ENCODE peak calls at places on chromosome 5, in five cellular contexts. O is AG08395; M is substantia nigra; D is stimulated activated CD4-positive, alpha-beta T cell treated with anti-CD3 and anti-CD28 coated beads, Interleukin-1b, Interleukin-23, amount 100 ng/mL, for 48 hours; E is left kidney. I is an unnamed sample.

GRCh38 chr5:107126341-107126740 is 544.4 kb downstream of the EFNA5 start:
- DNase-seq in E (no peak), O (no peak), M (no peak), D (no peak), I (no peak)

GRCh38 chr5:1726956-1727355 is 72.7 kb downstream of the MRPL36 start:
- DNase-seq in D (no peak), M (no peak), O (no peak), E (no peak), I (no peak)

GRCh38 chr5:173643964-173644363 is 27.5 kb upstream of the BOD1 start:
- DNase-seq in O (no peak), M (peak), E (peak), D (no peak), I (no peak)

GRCh38 chr5:130337179-130337888 is 433.1 kb downstream of the CHSY3 start:
- DNase-seq in D (no peak), E (no peak), O (peak), M (no peak), I (peak)

GRCh38 chr5:157670662-157671591 is at the start of gene C5orf52:
- DNase-seq in D (no peak), E (peak), O (peak), M (no peak), I (no peak)

GRCh38 chr5:69517763-69518212 is 25.2 kb downstream of the OCLN start:
- DNase-seq in D (no peak), M (no peak), E (peak), O (no peak), I (no peak)

GRCh38 chr5:172575416-172575815 is 65.6 kb upstream of the NEURL1B start:
- DNase-seq in E (no peak), O (no peak), M (no peak), D (no peak), I (no peak)

GRCh38 chr5:543351-543750 is 19.1 kb upstream of the SLC9A3 start:
- DNase-seq in M (no peak), E (no peak), O (no peak), D (no peak), I (no peak)

GRCh38 chr5:172411423-172412111 is 42.8 kb downstream of the SH3PXD2B start:
- DNase-seq in M (no peak), O (peak), D (peak), E (no peak), I (no peak)

GRCh38 chr5:14011089-14012004 is 66.9 kb upstream of the DNAH5 start:
- DNase-seq in D (peak), O (peak), M (peak), E (peak), I (peak)

GRCh38 chr5:38999037-38999436 is 75.2 kb downstream of the RICTOR start:
- DNase-seq in M (no peak), D (no peak), O (no peak), E (no peak), I (no peak)

GRCh38 chr5:177131019-177131320 is 2.6 kb upstream of the NSD1 start:
- DNase-seq in E (no peak), M (no peak), O (no peak), D (no peak), I (no peak)

GRCh38 chr5:107121793-107122519 is 548.8 kb downstream of the EFNA5 start:
- DNase-seq in O (no peak), M (no peak), E (no peak), D (no peak), I (no peak)

GRCh38 chr5:123206618-123207320 is 117.7 kb downstream of the PRDM6 start:
- DNase-seq in E (peak), O (peak), D (no peak), M (no peak), I (no peak)

GRCh38 chr5:136080113-136080482 is 51.3 kb downstream of the TGFBI start:
- DNase-seq in E (peak), M (no peak), D (no peak), O (no peak), I (no peak)

GRCh38 chr5:176732736-176733585 is 77.4 kb upstream of the UNC5A start:
- DNase-seq in E (no peak), D (no peak), M (no peak), O (no peak), I (no peak)

GRCh38 chr5:88937406-88937805 is 54.4 kb upstream of the MEF2C start:
- DNase-seq in E (no peak), M (no peak), D (no peak), O (no peak), I (no peak)

GRCh38 chr5:149279651-149280050 is 8.0 kb downstream of the AFAP1L1 start:
- DNase-seq in D (no peak), O (no peak), E (no peak), M (no peak), I (no peak)

GRCh38 chr5:10760976-10761841 is at the start of gene DAP:
- DNase-seq in E (peak), O (peak), M (peak), D (peak), I (peak)

GRCh38 chr5:142869883-142870282 is 99.7 kb downstream of the ARHGAP26 start:
- DNase-seq in M (no peak), D (no peak), E (peak), O (no peak), I (no peak)

GRCh38 chr5:150258126-150258525 is 31.4 kb downstream of the CAMK2A start:
- DNase-seq in O (no peak), M (no peak), E (peak), D (no peak), I (no peak)